ENCODE peak calls at places on chromosomes 11 and 22, in five cellular contexts. J, I, Z, X and D are unnamed samples.
A peak's percentile ranks its signal among the peaks of the same experiment; 100 is the strongest.

GRCh38 chr11:113106507-113106906 is 145.3 kb downstream of the NCAM1 start:
- DNase-seq in I (no peak), X (peak; percentile 54), J (peak; percentile 2), Z (no peak), D (no peak)

GRCh38 chr11:25065711-25066110 is 568.9 kb downstream of the LUZP2 start:
- DNase-seq in J (peak; percentile 88), Z (no peak), X (no peak), I (no peak), D (no peak)

GRCh38 chr22:22156716-22157499 is 87.7 kb upstream of the VPREB1 start:
- DNase-seq in J (peak; percentile 80), Z (no peak), I (no peak), X (no peak), D (peak; percentile 18)

GRCh38 chr11:528815-529728 is 6.3 kb downstream of the HRAS start:
- DNase-seq in I (peak; percentile 81), Z (no peak), J (no peak), X (no peak), D (no peak)

GRCh38 chr11:123251656-123252344 is 56.8 kb upstream of the CLMP start:
- DNase-seq in X (no peak), Z (peak; percentile 72), I (no peak), J (peak; percentile 70), D (no peak)

GRCh38 chr11:131481317-131481716 is 110.9 kb downstream of the NTM start:
- DNase-seq in I (no peak), X (no peak), Z (no peak), J (no peak), D (no peak)

GRCh38 chr11:763073-763463 is 14.2 kb downstream of the GATD1 start:
- DNase-seq in Z (no peak), I (peak; percentile 78), J (no peak), X (no peak), D (no peak)

GRCh38 chr11:3157381-3158130 is 7.6 kb downstream of the OSBPL5 start:
- DNase-seq in J (no peak), X (no peak), Z (no peak), I (no peak), D (no peak)

GRCh38 chr11:134530826-134531225 is 118.8 kb upstream of the B3GAT1 start:
- DNase-seq in I (peak; percentile 45), J (no peak), Z (no peak), X (no peak), D (no peak)

GRCh38 chr11:2462986-2463765 is 18.4 kb downstream of the KCNQ1 start:
- DNase-seq in I (peak; percentile 54), X (no peak), Z (no peak), J (no peak), D (no peak)

GRCh38 chr11:67051494-67051893 is 5.2 kb upstream of the RHOD start:
- DNase-seq in X (no peak), Z (no peak), I (no peak), J (no peak), D (no peak)

DNA sequence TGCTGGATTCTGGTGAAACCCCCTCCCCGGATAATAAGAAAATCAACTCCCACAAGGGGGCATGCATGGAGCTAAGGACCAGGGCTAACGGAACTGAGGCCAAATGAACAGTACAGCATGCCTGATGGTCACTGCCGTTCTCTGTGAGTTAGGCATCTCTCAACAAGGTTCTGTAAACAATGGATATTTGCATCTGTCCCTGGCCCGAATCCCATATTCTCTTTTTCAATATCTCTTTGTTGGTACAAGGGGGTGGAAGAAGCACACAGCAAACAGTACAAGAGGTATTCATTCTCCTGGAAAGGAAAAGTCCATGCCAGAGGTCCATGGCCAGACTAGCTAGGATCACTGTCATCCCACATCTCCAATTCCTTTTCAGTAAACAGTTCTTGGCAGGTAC is 32.2 kb upstream of the APOA1 start:
- DNase-seq in Z (no peak), I (no peak), X (no peak), J (no peak), D (no peak)
- TF ChIP-seq CTCF in Z (no peak), I (no peak), X (no peak), J (no peak), D (no peak)

GRCh38 chr11:35511666-35512065 is 13.8 kb downstream of the PAMR1 start:
- DNase-seq in X (peak; percentile 70), Z (no peak), I (no peak), J (no peak), D (no peak)

GRCh38 chr11:35507688-35508087 is 17.7 kb downstream of the PAMR1 start:
- DNase-seq in I (no peak), X (no peak), J (no peak), Z (no peak), D (no peak)
- TF ChIP-seq CTCF in I (no peak), X (no peak), J (no peak), Z (no peak), D (no peak)

DNA sequence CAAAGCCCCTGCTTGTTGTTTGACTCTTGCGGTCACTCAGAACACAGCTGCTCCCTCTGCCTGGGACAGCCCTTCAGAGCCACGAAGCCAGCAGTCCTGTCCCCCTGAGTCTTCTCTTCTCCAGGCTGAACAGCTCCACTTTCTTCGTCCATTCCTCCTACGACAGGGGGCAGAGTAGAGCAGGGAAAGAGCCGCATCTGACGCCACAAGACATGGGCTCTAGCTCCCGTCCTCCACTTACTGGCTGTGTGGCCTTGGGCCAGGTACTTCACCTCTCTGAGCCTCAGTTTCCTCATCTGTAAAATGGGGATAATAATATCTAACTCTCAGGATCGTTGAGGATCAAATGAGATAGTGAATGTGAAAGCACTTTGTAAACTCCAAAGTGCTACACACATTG is 29.9 kb downstream of the CHRDL2 start:
- DNase-seq in X (no peak), I (no peak), J (no peak), Z (no peak), D (no peak)
- TF ChIP-seq CTCF in X (peak; percentile 24), I (no peak), J (peak; percentile 30), Z (no peak), D (no peak)

GRCh38 chr11:76512851-76513653 is 68.2 kb downstream of the EMSY start:
- DNase-seq in I (no peak), Z (no peak), X (no peak), J (peak; percentile 77), D (peak; percentile 30)
- TF ChIP-seq CTCF in I (no peak), Z (no peak), X (peak; percentile 43), J (peak; percentile 47), D (peak; percentile 49)

GRCh38 chr11:14645985-14646900 is 2.6 kb downstream of the PDE3B start:
- DNase-seq in J (no peak), Z (no peak), X (no peak), I (no peak), D (no peak)

GRCh38 chr11:14643697-14644395 is at the start of gene PDE3B:
- DNase-seq in I (peak; percentile 91), Z (peak; percentile 30), X (no peak), J (peak; percentile 14), D (no peak)

GRCh38 chr11:14645247-14645912 is 1.8 kb downstream of the PDE3B start:
- DNase-seq in X (no peak), Z (no peak), I (no peak), J (peak; percentile 14), D (no peak)

GRCh38 chr11:14642873-14643696 is 519 bp upstream of the PDE3B start:
- DNase-seq in X (no peak), J (no peak), Z (no peak), I (peak; percentile 40), D (no peak)

GRCh38 chr11:14644396-14645246 is 1.0 kb downstream of the PDE3B start:
- DNase-seq in Z (peak; percentile 8), I (peak; percentile 85), J (peak; percentile 9), X (no peak), D (no peak)
- TF ChIP-seq CTCF in Z (no peak), I (no peak), J (no peak), X (peak; percentile 14), D (no peak)

GRCh38 chr11:106152013-106152412 is 74.6 kb downstream of the AASDHPPT start:
- DNase-seq in J (peak; percentile 28), X (peak; percentile 9), I (no peak), Z (no peak), D (peak; percentile 30)
- TF ChIP-seq CTCF in J (no peak), X (peak; percentile 16), I (no peak), Z (no peak), D (peak; percentile 19)

DNA sequence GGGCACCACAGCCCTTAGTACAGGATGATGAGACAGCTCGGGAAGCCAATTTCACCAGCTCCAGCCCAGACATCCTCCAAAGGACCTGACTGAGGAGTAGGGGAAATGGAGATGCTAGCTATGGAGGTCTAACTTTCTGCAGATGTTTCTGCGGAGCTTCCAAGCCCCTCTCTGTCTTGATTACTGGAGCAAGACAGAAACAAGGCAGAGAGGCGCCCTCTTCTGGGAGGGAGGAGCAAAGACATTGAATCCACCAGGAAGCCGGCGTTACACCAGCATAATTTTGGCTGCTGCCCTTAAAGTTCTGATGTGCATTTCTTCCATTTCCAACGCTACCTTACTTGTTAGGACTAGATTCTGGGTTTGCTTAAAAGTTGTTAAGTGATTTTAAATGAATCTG is 107.3 kb upstream of the HSD17B12 start:
- DNase-seq in Z (no peak), J (peak; percentile 13), X (no peak), I (no peak), D (no peak)
- TF ChIP-seq CTCF in Z (no peak), J (peak; percentile 55), X (peak; percentile 53), I (no peak), D (peak; percentile 37)

DNA sequence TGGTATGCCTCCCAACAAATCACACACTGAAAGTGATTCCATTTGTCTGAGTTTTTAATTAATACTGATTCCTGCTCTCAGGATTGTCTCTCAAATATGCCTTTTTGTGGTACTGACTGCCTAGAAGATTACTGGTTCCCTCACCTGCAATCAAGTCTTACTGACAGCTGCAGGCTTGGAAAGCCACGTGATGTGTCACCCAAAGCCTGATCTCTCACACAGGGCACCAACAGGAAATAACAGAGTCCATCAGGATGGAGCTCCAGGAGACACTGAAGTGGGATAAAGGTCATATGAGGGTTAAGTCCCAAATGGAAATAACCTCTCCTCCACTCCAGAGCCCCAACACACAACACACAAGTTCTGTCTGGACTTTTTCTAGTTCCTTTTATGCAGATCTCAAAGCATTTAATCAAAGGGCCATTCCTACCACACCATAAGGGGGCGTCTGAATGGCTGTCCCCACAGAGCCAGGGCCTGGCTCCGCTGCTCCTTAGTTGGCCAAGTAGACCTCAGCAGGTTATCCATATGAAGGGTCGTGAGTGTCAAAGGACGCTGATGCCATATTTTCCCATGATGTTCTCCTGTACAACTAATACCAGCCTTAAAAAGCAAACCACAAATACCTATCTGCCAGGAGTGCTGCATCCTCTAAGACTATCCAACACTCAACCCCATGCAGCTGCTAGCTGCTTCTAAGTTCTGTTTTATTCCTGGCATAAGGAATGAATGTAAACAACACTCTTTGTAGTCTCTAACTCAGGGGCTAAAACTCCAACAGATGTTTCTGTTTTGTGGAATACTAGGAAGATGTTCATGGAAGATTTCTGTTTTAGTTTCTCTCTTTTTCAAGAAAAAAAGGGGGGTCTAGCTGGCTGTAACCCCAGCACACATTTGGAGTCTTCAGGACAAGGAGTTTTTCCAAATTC is 13.0 kb downstream of the SCUBE2 start:
- DNase-seq in X (no peak), I (no peak), J (no peak), Z (no peak), D (no peak)
- TF ChIP-seq CTCF in X (peak; percentile 13), I (no peak), J (no peak), Z (no peak), D (no peak)

DNA sequence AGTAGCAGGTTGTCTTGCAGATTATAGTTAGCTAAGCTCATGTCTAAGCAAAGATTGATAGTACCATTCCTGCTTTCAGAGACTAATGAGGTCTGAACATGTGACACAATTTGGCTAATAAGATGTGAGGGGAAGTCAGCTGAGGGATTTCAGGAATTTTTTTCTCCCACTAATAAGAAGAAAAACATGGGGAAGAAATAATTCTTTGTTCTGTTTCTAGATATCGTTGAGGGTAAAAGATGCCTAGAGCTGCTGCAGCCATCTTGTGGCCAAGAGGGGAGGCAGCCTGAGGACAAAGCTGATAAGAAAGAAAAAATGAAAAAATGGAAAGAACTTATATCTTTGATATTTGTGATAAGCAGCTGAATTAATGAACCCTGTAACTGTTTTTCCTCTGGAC is 1334.4 kb downstream of the LRRC4C start:
- DNase-seq in J (no peak), Z (no peak), X (no peak), I (no peak), D (no peak)
- TF ChIP-seq CTCF in J (no peak), Z (no peak), X (no peak), I (no peak), D (no peak)